ENCODE peak calls at places on chromosomes 6 and 20, in four cellular contexts. L is COLO829; S is activated naive CD4-positive, alpha-beta T cell treated with Interleukin-2 at 50 U/mL for 16 hours; I is fibroblast of mammary gland. H is an unnamed sample.

GRCh38 chr6:41571066-41571780 is 25.0 kb downstream of the FOXP4 start:
- DNase-seq in I (peak), S (peak), L (no peak), H (no peak)

GRCh38 chr6:118387921-118388701 is 160.0 kb upstream of the PLN start:
- DNase-seq in L (peak), I (peak), S (no peak), H (no peak)

GRCh38 chr6:159691963-159692287 is 1.1 kb downstream of the SOD2 start:
- DNase-seq in I (no peak), S (no peak), L (no peak), H (peak)

GRCh38 chr6:6005467-6006427 is 978 bp downstream of the NRN1 start:
- DNase-seq in S (no peak), L (no peak), I (peak), H (no peak)

GRCh38 chr20:38110525-38111178 is 54.4 kb downstream of the TGM2 start:
- DNase-seq in S (no peak), I (no peak), L (no peak), H (no peak)

GRCh38 chr6:73263570-73263909 is 544 bp upstream of the KHDC1 start:
- DNase-seq in L (no peak), S (no peak), I (no peak), H (no peak)

GRCh38 chr6:67541591-67541990 is 1093.5 kb upstream of the ADGRB3 start:
- DNase-seq in S (no peak), L (no peak), I (peak), H (no peak)

GRCh38 chr20:37931153-37931922 is 28.4 kb downstream of the VSTM2L start:
- DNase-seq in S (no peak), I (no peak), L (no peak), H (no peak)

GRCh38 chr20:1434571-1435336 is 31.9 kb downstream of the NSFL1C start:
- DNase-seq in I (peak), S (peak), L (peak), H (peak)

GRCh38 chr20:59047938-59048680 is 5.5 kb upstream of the PRELID3B start:
- DNase-seq in L (no peak), I (peak), S (peak), H (peak)

GRCh38 chr6:90003069-90003800 is 109.0 kb downstream of the GJA10 start:
- DNase-seq in I (no peak), L (no peak), S (no peak), H (no peak)

GRCh38 chr20:45523833-45524232 is 8.4 kb upstream of the SPINT3 start:
- DNase-seq in I (peak), L (no peak), S (no peak), H (no peak)

GRCh38 chr20:20024942-20025341 is 7.8 kb downstream of the NAA20 start:
- DNase-seq in L (no peak), S (no peak), I (no peak), H (no peak)

GRCh38 chr6:168884646-168885086 is 369.0 kb downstream of the THBS2 start:
- DNase-seq in I (peak), L (peak), S (peak), H (peak)

GRCh38 chr6:43934803-43935602 is 165.0 kb downstream of the VEGFA start:
- DNase-seq in L (no peak), I (no peak), S (no peak), H (no peak)

GRCh38 chr20:12998046-12998445 is 10.7 kb upstream of the SPTLC3 start:
- DNase-seq in L (no peak), S (no peak), I (no peak), H (no peak)

GRCh38 chr6:79687759-79688158 is 56.6 kb downstream of the SH3BGRL2 start:
- DNase-seq in L (no peak), S (no peak), I (no peak), H (no peak)

GRCh38 chr6:92723390-92723931 is 695.9 kb downstream of the EPHA7 start:
- DNase-seq in S (no peak), I (no peak), L (no peak), H (no peak)

GRCh38 chr6:34370371-34370770 is 22.1 kb downstream of the NUDT3 start:
- DNase-seq in S (no peak), I (no peak), L (no peak), H (no peak)

GRCh38 chr6:2225422-2226392 is 19.7 kb downstream of the GMDS start:
- DNase-seq in S (no peak), L (no peak), I (peak), H (no peak)

GRCh38 chr6:26223677-26224546 is 136.7 kb downstream of the HFE start:
- DNase-seq in L (peak), I (peak), S (peak), H (no peak)

GRCh38 chr6:157668034-157668401 is 155.0 kb upstream of the SNX9 start:
- DNase-seq in L (no peak), I (no peak), S (peak), H (no peak)

GRCh38 chr6:168326294-168327261 is 7.0 kb upstream of the DACT2 start:
- DNase-seq in S (no peak), I (no peak), L (peak), H (no peak)

GRCh38 chr20:62363920-62364851 is 2.9 kb downstream of the LAMA5 start:
- DNase-seq in L (no peak), I (no peak), S (no peak), H (peak)